ENCODE peak calls at places on chromosomes 16 and 17, in six cellular contexts. E is CD4-positive, alpha-beta T cell; R is effector memory CD4-positive, alpha-beta T cell; O is psoas muscle; U is CD8-positive, alpha-beta memory T cell; G is A549. I is an unnamed sample. For H3K9me3, the result is how much of the 10 kb centered on the place peaks cover.

GRCh38 chr17:65218261-65218660 is 81.1 kb downstream of the RGS9 start:
- DNase-seq in E (no peak), R (no peak), O (no peak), U (no peak), G (no peak), I (no peak)

GRCh38 chr17:199195-199604 is 17.8 kb upstream of the DOC2B start:
- DNase-seq in E (no peak), R (no peak), O (peak), U (no peak), G (no peak), I (no peak)

GRCh38 chr17:72927146-72927545 is 165.3 kb downstream of the SLC39A11 start:
- DNase-seq in E (no peak), R (no peak), O (no peak), U (no peak), G (no peak), I (no peak)

GRCh38 chr17:17468217-17469010 is 8.4 kb upstream of the MED9 start:
- DNase-seq in E (no peak), R (no peak), O (no peak), U (no peak), G (no peak), I (no peak)

GRCh38 chr17:73401911-73402310 is 90.1 kb upstream of the CDC42EP4 start:
- DNase-seq in E (no peak), R (no peak), O (peak), U (no peak), G (no peak), I (no peak)

GRCh38 chr17:55341432-55341831 is 76.7 kb downstream of the HLF start:
- DNase-seq in E (no peak), R (no peak), O (no peak), U (no peak), G (no peak), I (no peak)

GRCh38 chr16:77514500-77515225 is 79.8 kb upstream of the ADAMTS18 start:
- DNase-seq in E (no peak), R (no peak), O (no peak), U (no peak), G (no peak), I (no peak)

GRCh38 chr17:46818319-46818928 is at the start of gene WNT3:
- DNase-seq in E (peak), R (no peak), O (no peak), U (no peak), G (no peak), I (peak)

GRCh38 chr16:70152578-70153302 is 20.8 kb upstream of the CLEC18C start:
- DNase-seq in E (no peak), R (no peak), O (no peak), U (no peak), G (no peak), I (no peak)

GRCh38 chr17:70295329-70295728 is 126.0 kb downstream of the KCNJ2 start:
- DNase-seq in E (no peak), R (no peak), O (no peak), U (no peak), G (no peak), I (no peak)

GRCh38 chr17:38877130-38877851 is 7.4 kb downstream of the LASP1 start:
- DNase-seq in E (no peak), R (no peak), O (no peak), U (no peak), G (no peak), I (no peak)

GRCh38 chr16:27430923-27431484 is 29.0 kb downstream of the IL21R start:
- DNase-seq in E (no peak), R (no peak), O (no peak), U (no peak), G (no peak), I (peak)

GRCh38 chr16:81204794-81205680 is 33.5 kb upstream of the BCO1 start:
- DNase-seq in E (peak), R (no peak), O (no peak), U (no peak), G (peak), I (no peak)

GRCh38 chr16:68031951-68032350 is 8.9 kb downstream of the DUS2 start:
- DNase-seq in E (no peak), R (no peak), O (no peak), U (no peak), G (peak), I (no peak)

GRCh38 chr16:63702981-63703590 is 1418.8 kb downstream of the CDH11 start:
- DNase-seq in E (no peak), R (no peak), O (no peak), U (no peak), G (no peak), I (no peak)

GRCh38 chr16:26175944-26176343 is 484.2 kb downstream of the HS3ST4 start:
- DNase-seq in E (no peak), R (no peak), O (no peak), U (no peak), G (no peak), I (no peak)

GRCh38 chr17:75159196-75160031 is 5.1 kb upstream of the JPT1 start:
- DNase-seq in E (no peak), R (no peak), O (no peak), U (no peak), G (peak), I (no peak)

GRCh38 chr17:45283711-45284110 is 21.8 kb upstream of the SPATA32 start:
- DNase-seq in E (no peak), R (no peak), O (peak), U (no peak), G (no peak), I (no peak)
- H3K27ac ChIP-seq in E (no peak), R (no peak), O (peak), U (no peak), G (peak), I (no peak)

DNA sequence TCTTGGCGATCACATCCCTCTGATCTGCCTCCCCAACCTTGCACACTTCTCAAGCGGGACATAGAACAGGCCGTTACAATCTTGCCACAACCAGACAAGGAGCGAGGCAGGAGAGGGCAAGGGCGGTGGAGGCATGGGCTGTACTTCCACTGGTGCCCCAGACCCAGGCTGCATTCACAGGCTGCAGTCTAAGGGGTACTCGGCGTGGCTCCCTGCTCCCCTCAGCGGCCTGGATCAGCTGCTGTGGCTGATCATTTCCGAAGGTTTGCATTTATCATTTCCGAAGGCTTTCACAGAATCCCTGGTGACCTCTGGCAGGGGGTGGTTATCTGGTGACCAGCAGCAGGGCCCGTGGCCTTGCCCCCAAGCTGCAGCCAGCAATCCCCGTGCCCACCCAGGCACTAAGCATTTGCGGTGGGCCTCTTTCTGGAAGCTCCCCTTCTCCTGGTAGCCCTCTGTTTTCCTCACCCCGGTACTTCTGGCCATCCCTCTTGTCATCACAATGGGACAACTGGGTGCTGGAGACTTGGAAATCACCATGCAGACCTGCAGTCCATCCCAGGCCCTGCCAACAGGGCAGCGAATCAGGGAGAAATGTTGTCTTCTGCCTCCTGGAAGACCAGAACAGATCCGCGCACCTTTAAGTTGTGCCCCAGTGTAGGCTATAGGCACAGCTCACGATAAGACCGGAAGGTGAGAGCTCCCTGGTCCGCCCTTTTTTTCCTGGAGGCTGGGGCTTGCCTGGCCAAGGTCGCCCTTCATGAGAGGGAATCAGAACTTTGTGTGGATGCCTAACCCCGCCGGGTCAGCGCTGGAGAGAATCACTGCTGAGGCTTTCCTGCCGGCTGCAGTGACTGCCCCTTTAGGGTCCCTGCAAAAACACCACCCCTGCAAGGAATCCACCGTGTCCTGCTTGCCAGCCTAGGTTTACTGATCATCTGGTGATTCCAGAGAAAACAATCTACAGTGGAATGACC is 1739.1 kb downstream of the TP53TG3F start:
- DNase-seq in E (no peak), R (no peak), O (no peak), U (no peak), G (no peak), I (no peak)
- H3K9me3 ChIP-seq in E (under half), R (under half), O (under half), U (under half), G (under half), I (under half)

GRCh38 chr16:22210854-22211253 is 4.8 kb downstream of the EEF2K start:
- DNase-seq in E (no peak), R (no peak), O (no peak), U (no peak), G (no peak), I (no peak)

GRCh38 chr16:22213236-22213635 is 7.2 kb downstream of the EEF2K start:
- DNase-seq in E (no peak), R (no peak), O (no peak), U (no peak), G (no peak), I (no peak)

GRCh38 chr16:22207715-22208360 is 1.8 kb downstream of the EEF2K start:
- DNase-seq in E (no peak), R (no peak), O (no peak), U (no peak), G (no peak), I (no peak)

GRCh38 chr16:22206847-22207714 is 1.0 kb downstream of the EEF2K start:
- DNase-seq in E (peak), R (peak), O (peak), U (peak), G (peak), I (peak)

GRCh38 chr16:22210285-22210684 is 4.2 kb downstream of the EEF2K start:
- DNase-seq in E (no peak), R (no peak), O (no peak), U (no peak), G (no peak), I (peak)
- H3K27ac ChIP-seq in E (no peak), R (no peak), O (peak), U (no peak), G (no peak), I (no peak)

DNA sequence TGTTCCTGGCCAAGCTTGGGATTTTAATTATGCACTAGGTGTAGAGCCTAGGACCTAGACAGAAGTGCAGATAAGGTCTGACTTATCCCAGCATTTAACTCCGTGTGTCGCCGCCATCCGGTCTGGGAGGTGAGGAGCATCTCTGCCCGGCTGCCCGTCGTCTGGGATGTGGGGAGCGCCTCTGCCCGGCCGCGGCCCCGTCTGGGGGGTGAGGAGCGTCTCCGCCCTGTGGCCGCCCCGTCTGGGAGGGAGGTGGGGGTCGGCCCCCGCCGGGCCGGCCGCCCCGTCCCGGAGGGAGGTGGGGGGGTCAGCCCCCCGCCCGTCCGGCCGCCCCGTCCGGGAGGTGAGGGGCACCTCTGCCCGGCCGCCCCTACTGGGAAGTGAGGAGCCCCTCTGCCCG is 7.1 kb upstream of the B4GALNT2 start:
- DNase-seq in E (no peak), R (no peak), O (no peak), U (no peak), G (no peak), I (no peak)
- H3K9me3 ChIP-seq in E (under half), R (under half), O (under half), U (under half), G (under half), I (under half)

DNA sequence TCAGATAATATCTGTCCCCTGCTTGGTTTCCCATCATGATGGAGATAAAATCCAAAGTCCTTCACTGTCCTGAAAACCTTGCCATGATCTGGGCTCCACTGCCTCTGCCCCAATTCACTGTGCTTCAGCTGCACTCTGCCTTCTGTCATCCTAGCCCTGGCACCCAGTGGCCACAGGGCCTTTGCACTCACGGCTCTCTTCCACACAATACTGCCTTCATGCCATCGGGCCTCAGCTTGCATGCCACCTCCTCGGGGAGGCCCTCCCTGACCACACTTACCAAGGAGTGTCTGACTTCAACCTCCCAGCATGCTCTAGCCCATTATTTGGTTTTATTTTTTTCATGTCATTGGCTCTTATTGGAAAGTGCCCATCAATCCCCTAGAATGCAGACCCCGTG is 146.1 kb downstream of the C16orf78 start:
- DNase-seq in E (no peak), R (no peak), O (no peak), U (no peak), G (no peak), I (no peak)
- H3K27ac ChIP-seq in E (no peak), R (no peak), O (no peak), U (no peak), G (no peak), I (no peak)

GRCh38 chr16:5505093-5505887 is 407.7 kb upstream of the EEF2KMT start:
- DNase-seq in E (no peak), R (no peak), O (no peak), U (no peak), G (no peak), I (no peak)

GRCh38 chr16:5500526-5500925 is 402.9 kb upstream of the EEF2KMT start:
- DNase-seq in E (no peak), R (no peak), O (no peak), U (no peak), G (no peak), I (no peak)

GRCh38 chr16:5502944-5503343 is 405.3 kb upstream of the EEF2KMT start:
- DNase-seq in E (no peak), R (no peak), O (no peak), U (no peak), G (no peak), I (no peak)

GRCh38 chr16:5504028-5504758 is 406.6 kb upstream of the EEF2KMT start:
- DNase-seq in E (no peak), R (no peak), O (no peak), U (no peak), G (no peak), I (no peak)

GRCh38 chr16:5502467-5502869 is 404.9 kb upstream of the EEF2KMT start:
- DNase-seq in E (no peak), R (no peak), O (no peak), U (no peak), G (peak), I (no peak)
- H3K9me3 ChIP-seq in E (under half), R (under half), O (under half), U (under half), G (under half), I (under half)